ENCODE peak calls at places on chromosomes 16 and 17, in six cellular contexts. L, Z, R, U, P and T are unnamed samples.

GRCh38 chr16:85994492-85995433 is 95.8 kb downstream of the IRF8 start:
- DNase-seq in L (peak; percentile 63), U (no peak), Z (no peak), P (no peak), R (no peak), T (no peak)

GRCh38 chr17:77281904-77282367 is 141.2 kb downstream of the SEC14L1 start:
- DNase-seq in R (peak; percentile 70), U (no peak), L (no peak), Z (no peak), P (no peak), T (no peak)

GRCh38 chr16:89599451-89599858 is 14.0 kb upstream of the DPEP1 start:
- DNase-seq in L (no peak), U (no peak), Z (no peak), P (peak; percentile 27), R (peak; percentile 91), T (no peak)

GRCh38 chr17:9444687-9445086 is 130.9 kb downstream of the STX8 start:
- DNase-seq in R (no peak), Z (no peak), U (no peak), L (no peak), P (no peak), T (no peak)

GRCh38 chr16:17382949-17383348 is 87.8 kb downstream of the XYLT1 start:
- DNase-seq in L (no peak), R (no peak), P (no peak), Z (no peak), U (no peak), T (no peak)

GRCh38 chr17:76271669-76272540 is 6.8 kb downstream of the UBALD2 start:
- DNase-seq in R (no peak), L (peak; percentile 98), P (peak; percentile 80), U (no peak), Z (no peak), T (peak; percentile 73)

GRCh38 chr17:63834431-63835166 is 7.1 kb upstream of the FTSJ3 start:
- DNase-seq in L (no peak), R (peak; percentile 67), Z (peak; percentile 46), P (peak; percentile 48), U (peak; percentile 95), T (peak; percentile 47)

GRCh38 chr16:56119138-56119537 is 72.2 kb upstream of the GNAO1 start:
- DNase-seq in U (no peak), R (no peak), P (no peak), L (peak; percentile 9), Z (no peak), T (no peak)

GRCh38 chr17:80122926-80123505 is 21.6 kb downstream of the GAA start:
- DNase-seq in R (no peak), L (no peak), U (no peak), P (no peak), Z (no peak), T (no peak)

GRCh38 chr17:40915199-40915661 is 22.2 kb downstream of the KRT23 start:
- DNase-seq in R (no peak), P (no peak), U (no peak), L (peak; percentile 41), Z (no peak), T (no peak)

GRCh38 chr17:1186923-1187771 is 7.4 kb upstream of the ABR start:
- DNase-seq in U (peak; percentile 87), L (peak; percentile 83), R (peak; percentile 87), Z (peak; percentile 37), P (peak; percentile 66), T (peak; percentile 77)

GRCh38 chr16:57906385-57907316 is 64.3 kb downstream of the CNGB1 start:
- DNase-seq in R (no peak), L (no peak), Z (no peak), U (no peak), P (no peak), T (no peak)

GRCh38 chr16:52497067-52497816 is 49.7 kb downstream of the TOX3 start:
- DNase-seq in R (no peak), Z (peak; percentile 97), L (no peak), P (no peak), U (peak; percentile 94), T (no peak)

GRCh38 chr16:27426423-27427408 is 24.7 kb downstream of the IL21R start:
- DNase-seq in L (peak; percentile 82), R (no peak), P (peak; percentile 74), U (peak; percentile 60), Z (no peak), T (no peak)

GRCh38 chr17:4204676-4205075 is 59.1 kb downstream of the ANKFY1 start:
- DNase-seq in U (no peak), L (no peak), R (no peak), Z (no peak), P (no peak), T (no peak)

GRCh38 chr17:50047488-50048126 is 8.3 kb upstream of the ITGA3 start:
- DNase-seq in R (no peak), L (no peak), P (no peak), Z (no peak), U (peak; percentile 71), T (no peak)

GRCh38 chr17:36527851-36528250 is 6.8 kb downstream of the MYO19 start:
- DNase-seq in L (no peak), U (no peak), Z (no peak), P (no peak), R (no peak), T (no peak)

GRCh38 chr17:47057831-47058230 is 78.8 kb upstream of the RPRML start:
- DNase-seq in P (no peak), Z (no peak), R (no peak), U (no peak), L (no peak), T (no peak)

GRCh38 chr16:86286991-86287640 is 223.2 kb upstream of the FOXF1 start:
- DNase-seq in R (peak; percentile 45), Z (no peak), L (no peak), P (no peak), U (no peak), T (no peak)

GRCh38 chr16:31365131-31365865 is 10.3 kb downstream of the ITGAX start:
- DNase-seq in R (no peak), P (no peak), U (no peak), Z (no peak), L (peak; percentile 50), T (no peak)

GRCh38 chr17:43601280-43602050 is 55.3 kb upstream of the ETV4 start:
- DNase-seq in R (no peak), U (no peak), L (no peak), Z (no peak), P (no peak), T (no peak)

GRCh38 chr17:73042809-73043685 is 49.4 kb downstream of the SLC39A11 start:
- DNase-seq in L (no peak), R (no peak), Z (no peak), U (no peak), P (no peak), T (no peak)

GRCh38 chr17:43598359-43599045 is 52.4 kb upstream of the ETV4 start:
- DNase-seq in U (no peak), R (no peak), P (no peak), Z (no peak), L (no peak), T (no peak)

GRCh38 chr17:77212081-77212832 is 71.5 kb downstream of the SEC14L1 start:
- DNase-seq in P (no peak), U (no peak), R (no peak), Z (no peak), L (peak; percentile 79), T (no peak)

GRCh38 chr16:11474617-11475291 is 112.0 kb downstream of the LITAF start:
- DNase-seq in U (no peak), L (no peak), P (no peak), Z (no peak), R (no peak), T (no peak)

GRCh38 chr17:10114931-10115535 is 83.4 kb downstream of the GAS7 start:
- DNase-seq in P (peak; percentile 79), L (peak; percentile 68), R (peak; percentile 67), U (peak; percentile 98), Z (no peak), T (peak; percentile 62)

GRCh38 chr17:40318835-40319332 is 9.9 kb downstream of the RARA start:
- DNase-seq in P (no peak), Z (no peak), R (peak; percentile 51), L (no peak), U (no peak), T (no peak)

GRCh38 chr17:36837616-36838272 is 99.5 kb upstream of the LHX1 start:
- DNase-seq in P (no peak), Z (peak; percentile 34), L (no peak), U (peak; percentile 27), R (no peak), T (no peak)

GRCh38 chr17:14310584-14310983 is 9.7 kb downstream of the HS3ST3B1 start:
- DNase-seq in R (no peak), P (no peak), L (no peak), U (no peak), Z (no peak), T (no peak)

GRCh38 chr17:72971513-72971880 is 121.0 kb downstream of the SLC39A11 start:
- DNase-seq in Z (no peak), U (no peak), P (no peak), R (no peak), L (no peak), T (no peak)